ENCODE peak calls at places on chromosomes 11 and 22, in nine cellular contexts. B, Z, J, A, N, L, P, E and T are unnamed samples.

GRCh38 chr11:46916669-46917108 is 1.7 kb downstream of the LRP4 start:
- DNase-seq in L (peak), P (peak), E (peak), B (peak), J (no peak), Z (peak), N (peak), A (peak), T (peak)

GRCh38 chr11:122796128-122796717 is 42.1 kb upstream of the CRTAM start:
- DNase-seq in A (peak), E (peak), N (peak), P (peak), B (peak), Z (peak), L (peak), J (no peak), T (peak)

GRCh38 chr11:116849491-116849890 is 12.1 kb upstream of the APOA1 start:
- DNase-seq in Z (no peak), B (no peak), J (no peak), N (no peak), P (no peak), E (no peak), A (no peak), L (no peak), T (no peak)

GRCh38 chr11:47916361-47916841 is 64.0 kb upstream of the PTPRJ start:
- DNase-seq in J (peak), E (no peak), L (no peak), B (peak), N (no peak), Z (no peak), A (no peak), P (no peak), T (peak)

GRCh38 chr11:117808768-117809167 is 11.8 kb upstream of the DSCAML1 start:
- DNase-seq in A (no peak), E (no peak), L (no peak), B (no peak), J (no peak), Z (no peak), P (no peak), N (no peak), T (no peak)

GRCh38 chr22:48982321-48982905 is 845.3 kb downstream of the BRD1 start:
- DNase-seq in N (no peak), P (no peak), J (no peak), A (no peak), L (no peak), E (no peak), B (no peak), Z (no peak), T (no peak)

GRCh38 chr11:68146704-68147474 is 25.7 kb upstream of the CHKA start:
- DNase-seq in E (peak), N (peak), P (no peak), Z (peak), J (no peak), A (peak), L (no peak), B (peak), T (peak)

GRCh38 chr22:35457729-35458546 is 58.0 kb downstream of the MCM5 start:
- DNase-seq in N (no peak), L (no peak), P (no peak), Z (peak), B (no peak), A (no peak), E (peak), J (no peak), T (no peak)

GRCh38 chr11:84526250-84526649 is 1100.9 kb downstream of the DLG2 start:
- DNase-seq in B (no peak), E (no peak), P (no peak), L (no peak), N (no peak), Z (no peak), A (no peak), J (no peak), T (no peak)

GRCh38 chr11:73330569-73331093 is 22.6 kb downstream of the ARHGEF17 start:
- DNase-seq in B (peak), P (peak), E (peak), Z (peak), A (no peak), N (no peak), L (no peak), J (no peak), T (peak)

GRCh38 chr11:73980001-73980960 is 2.4 kb downstream of the UCP2 start:
- DNase-seq in P (peak), N (no peak), Z (peak), B (peak), J (peak), A (peak), L (peak), E (peak), T (peak)

GRCh38 chr11:58192229-58192628 is 3.4 kb downstream of the OR9Q2 start:
- DNase-seq in N (no peak), A (no peak), J (no peak), E (no peak), B (no peak), P (no peak), Z (no peak), L (no peak), T (no peak)

GRCh38 chr11:19602906-19603305 is 109.7 kb upstream of the NAV2 start:
- DNase-seq in J (peak), N (no peak), E (no peak), A (no peak), B (no peak), Z (no peak), P (no peak), L (no peak), T (no peak)

GRCh38 chr22:43993072-43993760 is 30.9 kb upstream of the PARVB start:
- DNase-seq in P (peak), N (peak), Z (peak), B (peak), J (no peak), L (peak), E (peak), A (no peak), T (peak)

GRCh38 chr11:8025123-8025522 is 38.0 kb downstream of the EIF3F start:
- DNase-seq in N (peak), B (no peak), Z (peak), P (no peak), A (no peak), J (peak), E (peak), L (no peak), T (no peak)

GRCh38 chr11:97007283-97007682 is 617.5 kb downstream of the JRKL start:
- DNase-seq in B (no peak), P (no peak), J (no peak), Z (no peak), L (no peak), N (no peak), A (no peak), E (no peak), T (no peak)

GRCh38 chr11:16815047-16815767 is 76.8 kb downstream of the C11orf58 start:
- DNase-seq in N (no peak), J (peak), P (no peak), B (peak), A (peak), L (no peak), E (peak), Z (no peak), T (peak)

GRCh38 chr11:11409916-11410315 is 56.9 kb upstream of the CSNK2A3 start:
- DNase-seq in L (no peak), N (no peak), B (peak), P (no peak), E (no peak), A (peak), Z (no peak), J (no peak), T (no peak)

GRCh38 chr11:93614111-93614784 is 47.2 kb upstream of the CEP295 start:
- DNase-seq in Z (no peak), L (peak), B (peak), N (no peak), P (peak), A (no peak), J (no peak), E (no peak), T (no peak)

GRCh38 chr11:1076061-1076665 is 1.5 kb downstream of the MUC2 start:
- DNase-seq in N (no peak), B (no peak), L (no peak), P (no peak), E (no peak), Z (no peak), A (no peak), J (peak), T (no peak)

GRCh38 chr11:126645206-126645605 is 289.7 kb downstream of the ST3GAL4 start:
- DNase-seq in A (no peak), E (no peak), N (peak), P (no peak), Z (peak), L (no peak), B (no peak), J (no peak), T (no peak)